ENCODE peak calls at places on chromosomes 7 and 10, in nine cellular contexts. O is astrocyte; S is H1; V is body of pancreas; K is effector memory CD4-positive, alpha-beta T cell; M is Peyer's patch; X is IMR-90; G is CD8-positive, alpha-beta T cell; L is psoas muscle. T is an unnamed sample.

GRCh38 chr10:116952729-116953128 is 52.3 kb downstream of the SHTN1 start:
- DNase-seq in L (no peak), X (no peak), S (no peak), K (no peak), O (no peak), G (no peak), M (no peak), V (no peak), T (no peak)

GRCh38 chr10:51201947-51202346 is 127.7 kb downstream of the PRKG1 start:
- DNase-seq in V (no peak), S (no peak), L (no peak), K (no peak), O (no peak), M (no peak), X (no peak), G (no peak), T (no peak)

GRCh38 chr10:17428616-17429097 is 25.7 kb downstream of the ST8SIA6 start:
- DNase-seq in M (peak), O (no peak), G (peak), X (no peak), S (no peak), L (no peak), V (no peak), K (peak), T (peak)

GRCh38 chr10:115093776-115094361 is 704 bp downstream of the ATRNL1 start:
- DNase-seq in S (peak), X (no peak), M (peak), L (no peak), O (no peak), G (no peak), K (no peak), V (peak), T (peak)

GRCh38 chr10:19629559-19629958 is 186.7 kb upstream of the PLXDC2 start:
- DNase-seq in X (peak), L (peak), M (no peak), V (peak), G (no peak), O (peak), K (no peak), S (no peak), T (no peak)

GRCh38 chr10:27995311-27995710 is 3.6 kb downstream of the ODAD2 start:
- DNase-seq in S (no peak), L (no peak), X (no peak), V (no peak), G (no peak), K (no peak), M (no peak), O (no peak), T (no peak)

GRCh38 chr7:27547401-27547800 is 115.3 kb downstream of the HIBADH start:
- DNase-seq in V (no peak), O (peak), L (no peak), S (no peak), M (no peak), X (peak), K (no peak), G (no peak), T (no peak)

GRCh38 chr7:150378115-150378852 is 846 bp upstream of the ZNF775 start:
- DNase-seq in G (peak), O (peak), K (peak), X (peak), M (peak), S (peak), V (peak), L (peak), T (peak)

GRCh38 chr7:100397336-100398081 is 24.2 kb downstream of the PILRA start:
- DNase-seq in O (no peak), G (no peak), X (no peak), S (peak), M (no peak), V (no peak), K (no peak), L (no peak), T (no peak)

GRCh38 chr7:4345004-4345403 is 337.1 kb upstream of the FOXK1 start:
- DNase-seq in G (no peak), V (no peak), O (no peak), M (no peak), L (no peak), K (no peak), X (no peak), S (no peak), T (no peak)

GRCh38 chr7:150949564-150949963 is 28.6 kb downstream of the KCNH2 start:
- DNase-seq in L (no peak), V (no peak), X (no peak), O (no peak), K (no peak), G (no peak), S (no peak), M (no peak), T (no peak)

GRCh38 chr10:29343607-29344038 is 54.8 kb downstream of the LYZL1 start:
- DNase-seq in K (no peak), M (no peak), S (no peak), O (peak), G (no peak), V (no peak), X (no peak), L (no peak), T (no peak)

GRCh38 chr10:42988069-42988468 is 88.8 kb upstream of the RET start:
- DNase-seq in G (no peak), O (no peak), V (no peak), M (no peak), S (no peak), K (no peak), L (no peak), X (no peak), T (no peak)

GRCh38 chr7:88278881-88279280 is 27.8 kb downstream of the STEAP4 start:
- DNase-seq in M (no peak), G (no peak), V (no peak), X (no peak), S (no peak), K (no peak), O (no peak), L (no peak), T (no peak)

GRCh38 chr7:88146611-88147010 is 73.2 kb downstream of the SRI start:
- DNase-seq in L (no peak), K (no peak), S (no peak), M (no peak), O (no peak), V (no peak), X (no peak), G (no peak), T (no peak)

GRCh38 chr10:91409069-91409868 is 875 bp upstream of the HECTD2 start:
- DNase-seq in V (peak), X (peak), K (peak), M (peak), O (peak), S (no peak), L (peak), G (no peak), T (peak)

GRCh38 chr10:109929501-109930219 is 6.3 kb upstream of the XPNPEP1 start:
- DNase-seq in V (no peak), M (no peak), O (peak), X (no peak), L (no peak), G (no peak), S (no peak), K (no peak), T (no peak)

DNA sequence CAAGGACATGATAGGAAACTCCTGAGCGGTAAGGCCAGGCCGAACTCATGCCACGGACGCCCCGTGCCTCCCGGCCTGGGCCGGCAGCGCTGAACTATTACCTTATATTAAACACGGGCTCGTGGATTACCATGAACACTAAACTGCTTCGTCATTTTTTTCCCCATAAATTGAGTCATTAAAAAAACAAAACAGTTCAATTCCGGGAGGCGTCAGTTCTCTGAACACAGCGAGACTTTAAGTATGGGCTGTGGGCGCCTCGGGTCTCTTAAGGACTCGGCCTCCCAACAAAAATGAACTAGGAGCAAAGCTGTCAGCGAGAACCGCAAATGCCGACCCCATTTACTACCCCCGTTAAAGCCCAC is 519 bp downstream of the PITRM1 start:
- DNase-seq in K (no peak), L (no peak), V (no peak), X (peak), O (peak), M (peak), G (no peak), S (no peak), T (no peak)
- H3K27ac ChIP-seq in K (peak), L (peak), V (peak), X (peak), O (peak), M (peak), G (peak), S (no peak), T (peak)

DNA sequence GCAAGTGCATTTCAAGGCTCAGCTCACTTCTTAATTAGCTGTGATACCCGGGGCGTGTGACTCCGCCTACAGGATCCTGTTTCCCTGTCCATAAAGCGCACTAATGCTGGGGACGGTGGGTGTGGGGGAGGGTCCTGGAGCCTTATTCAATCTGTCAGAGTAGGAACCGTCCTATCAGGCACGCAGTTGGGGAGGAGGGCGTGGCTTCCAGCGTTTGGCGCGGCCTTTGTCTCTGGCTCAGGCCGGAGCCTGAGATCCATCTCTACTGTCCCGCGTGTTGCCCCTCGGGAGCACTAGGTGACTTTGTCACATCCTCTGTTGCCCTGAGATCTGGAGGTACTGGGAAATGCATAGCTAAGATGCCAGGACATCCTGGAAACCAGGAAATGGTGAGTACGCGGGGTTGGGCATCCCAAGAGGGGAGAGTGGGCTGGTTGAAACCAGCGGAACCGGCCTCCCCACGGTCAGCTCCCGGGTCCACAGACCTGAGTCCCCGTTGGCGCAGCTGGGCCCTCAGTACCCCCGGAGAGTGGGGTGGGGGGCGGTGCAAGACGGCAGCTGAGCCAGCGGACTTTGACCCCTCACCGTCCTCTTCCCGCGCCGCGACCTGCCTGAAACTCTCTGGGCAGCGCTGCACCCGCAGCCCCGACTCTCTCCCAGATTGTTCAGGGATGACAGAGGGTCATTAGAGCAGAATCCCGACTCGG is 104.4 kb upstream of the ZNF92 start:
- DNase-seq in G (no peak), X (peak), L (no peak), M (peak), V (peak), O (peak), S (peak), K (no peak), T (no peak)
- H3K4me3 ChIP-seq in G (peak), X (peak), L (peak), M (peak), V (no peak), O (peak), S (peak), K (peak), T (no peak)

GRCh38 chr7:24732646-24733413 is 24.4 kb downstream of the GSDME start:
- DNase-seq in V (no peak), L (no peak), G (no peak), M (no peak), O (peak), K (no peak), S (no peak), X (peak), T (no peak)
- H3K27ac ChIP-seq in V (no peak), L (no peak), G (no peak), M (peak), O (no peak), K (no peak), S (no peak), X (peak), T (no peak)

DNA sequence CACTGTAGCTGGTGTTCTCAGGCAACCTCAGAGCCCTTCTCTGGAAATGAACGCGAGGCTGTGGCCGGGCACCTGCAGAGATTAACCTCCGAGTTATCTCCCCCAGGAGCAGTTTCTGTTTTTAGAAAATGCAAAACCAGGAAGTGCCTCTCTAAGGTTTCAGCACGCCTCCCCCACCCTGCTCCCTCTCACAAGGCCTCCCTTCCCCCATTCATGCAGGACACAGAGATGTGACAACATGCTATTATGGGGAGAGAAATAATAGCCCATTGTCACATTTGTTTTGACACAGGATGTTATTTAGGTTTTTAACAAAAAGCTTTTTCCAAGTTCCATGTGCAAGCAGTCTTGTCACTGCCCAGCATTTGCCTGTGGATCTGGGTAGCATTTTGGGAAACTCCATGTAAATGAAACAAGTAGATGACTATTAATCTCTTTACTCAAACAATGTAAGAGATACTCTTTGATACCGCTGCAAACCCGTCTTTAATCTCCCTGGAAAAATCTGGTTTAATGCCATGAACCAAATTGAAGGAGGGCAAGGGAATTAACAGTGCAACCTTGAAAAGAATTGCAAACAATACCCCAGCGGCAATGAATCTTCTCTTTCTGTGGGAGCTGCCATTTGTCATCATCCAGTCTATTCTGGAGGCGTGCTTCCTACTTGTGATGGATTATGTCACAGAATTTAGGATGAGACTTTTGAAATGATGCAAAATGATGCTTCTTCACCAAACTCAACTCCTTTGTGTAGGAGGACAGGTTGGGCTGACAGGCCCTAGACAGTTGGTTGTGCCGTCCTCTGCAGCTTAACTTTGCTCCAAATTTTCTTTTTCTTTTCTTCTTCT is 86.5 kb upstream of the NMT2 start:
- DNase-seq in K (no peak), S (no peak), M (no peak), V (peak), O (no peak), G (peak), L (no peak), X (no peak), T (no peak)
- H3K4me3 ChIP-seq in K (peak), S (no peak), M (peak), V (no peak), O (no peak), G (peak), L (peak), X (no peak), T (peak)

DNA sequence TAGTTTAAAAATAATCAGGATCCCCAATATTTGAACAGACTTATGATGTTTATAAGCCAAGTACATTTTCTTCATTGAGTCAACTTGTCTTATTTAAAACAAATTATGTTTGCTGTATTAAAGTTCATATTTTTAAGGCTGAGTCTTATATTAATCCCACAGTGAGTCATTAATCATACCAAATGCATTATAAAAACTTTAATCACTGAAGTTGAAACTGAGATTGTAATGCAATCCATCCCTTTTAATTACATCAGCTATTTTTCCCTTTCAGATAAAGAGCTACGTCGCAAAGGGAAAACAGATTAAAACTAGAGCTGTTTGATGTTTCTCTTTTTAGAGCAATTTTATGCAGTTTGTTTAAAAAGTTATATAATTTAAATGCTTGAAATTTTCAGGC is 182.9 kb downstream of the ARID5B start:
- DNase-seq in M (no peak), L (no peak), V (no peak), S (no peak), O (peak), X (no peak), G (no peak), K (no peak), T (no peak)
- H3K27ac ChIP-seq in M (no peak), L (peak), V (peak), S (no peak), O (peak), X (peak), G (no peak), K (no peak), T (peak)

T was measured in CD4-positive, CD25-positive, alpha-beta regulatory T cell.